ENCODE peak calls at places on chromosomes 16 and 17, in ten cellular contexts. O is activated B cell treated with CpG ODN at 0.5 μM for 24 hours, M is ELR, K is IMR-90, D is GM13976, T is GM03348, H is GM19239, V is astrocyte of the spinal cord, R is NCI-H2171, U is T47D. L is an unnamed sample.

GRCh38 chr17:81380682-81381518 is 14.4 kb upstream of the BAHCC1 start:
- DNase-seq in O (no peak), M (no peak), K (no peak), D (no peak), T (no peak), H (no peak), V (no peak), R (no peak), U (no peak), L (no peak)

GRCh38 chr17:45756266-45756989 is 27.7 kb upstream of the CRHR1 start:
- DNase-seq in O (no peak), M (no peak), K (no peak), D (no peak), T (no peak), H (no peak), V (no peak), R (no peak), U (no peak), L (no peak)

GRCh38 chr16:7016986-7017385 is 315.7 kb upstream of the RBFOX1 start:
- DNase-seq in O (no peak), M (no peak), K (no peak), D (no peak), T (no peak), H (no peak), V (no peak), R (no peak), U (no peak), L (no peak)

GRCh38 chr17:50074227-50074626 is 18.3 kb downstream of the ITGA3 start:
- DNase-seq in O (no peak), M (no peak), K (no peak), D (no peak), T (no peak), H (no peak), V (no peak), R (no peak), U (no peak), L (no peak)

GRCh38 chr16:63361032-63361624 is 1324.9 kb upstream of the CDH8 start:
- DNase-seq in O (no peak), M (peak), K (peak), D (peak), T (peak), H (no peak), V (peak), R (peak), U (peak), L (peak)

GRCh38 chr17:78535285-78536197 is 41.7 kb downstream of the DNAH17 start:
- DNase-seq in O (no peak), M (peak), K (no peak), D (no peak), T (no peak), H (no peak), V (no peak), R (no peak), U (peak), L (no peak)

GRCh38 chr17:29089601-29090044 is 46.7 kb downstream of the PIPOX start:
- DNase-seq in O (no peak), M (no peak), K (no peak), D (no peak), T (no peak), H (no peak), V (no peak), R (no peak), U (no peak), L (no peak)

GRCh38 chr16:88570691-88571092 is 489 bp downstream of the ZC3H18 start:
- DNase-seq in O (no peak), M (peak), K (no peak), D (no peak), T (peak), H (no peak), V (peak), R (no peak), U (peak), L (peak)

GRCh38 chr16:56833243-56833970 is 31.6 kb upstream of the SLC12A3 start:
- DNase-seq in O (no peak), M (no peak), K (no peak), D (no peak), T (no peak), H (no peak), V (no peak), R (no peak), U (no peak), L (no peak)

GRCh38 chr17:8867361-8867981 is at the start of gene PIK3R6:
- DNase-seq in O (no peak), M (no peak), K (no peak), D (peak), T (no peak), H (peak), V (no peak), R (no peak), U (no peak), L (no peak)

GRCh38 chr17:19867094-19867653 is 562 bp downstream of the ULK2 start:
- DNase-seq in O (peak), M (peak), K (peak), D (peak), T (peak), H (peak), V (peak), R (peak), U (peak), L (peak)

GRCh38 chr16:77974883-77975282 is 47.5 kb upstream of the CLEC3A start:
- DNase-seq in O (no peak), M (no peak), K (no peak), D (no peak), T (no peak), H (no peak), V (no peak), R (no peak), U (peak), L (peak)

GRCh38 chr16:56341656-56342397 is 83.5 kb downstream of the AMFR start:
- DNase-seq in O (no peak), M (no peak), K (no peak), D (no peak), T (peak), H (no peak), V (no peak), R (no peak), U (no peak), L (no peak)

GRCh38 chr16:48113471-48113870 is 42.3 kb downstream of the ABCC12 start:
- DNase-seq in O (no peak), M (no peak), K (no peak), D (no peak), T (no peak), H (no peak), V (no peak), R (no peak), U (peak), L (no peak)

GRCh38 chr17:14202388-14203166 is 34.1 kb downstream of the CDRT15 start:
- DNase-seq in O (no peak), M (no peak), K (no peak), D (no peak), T (no peak), H (no peak), V (no peak), R (no peak), U (no peak), L (no peak)

GRCh38 chr17:52064791-52065211 is 93.7 kb downstream of the CA10 start:
- DNase-seq in O (no peak), M (peak), K (no peak), D (no peak), T (no peak), H (no peak), V (no peak), R (no peak), U (no peak), L (no peak)

GRCh38 chr16:18933501-18933900 is 7.3 kb upstream of the SMG1 start:
- DNase-seq in O (no peak), M (no peak), K (no peak), D (no peak), T (no peak), H (no peak), V (no peak), R (no peak), U (no peak), L (no peak)

GRCh38 chr17:63369233-63369632 is 76.9 kb downstream of the CYB561 start:
- DNase-seq in O (no peak), M (peak), K (peak), D (no peak), T (peak), H (no peak), V (no peak), R (no peak), U (no peak), L (peak)

GRCh38 chr17:65013613-65014391 is 42.7 kb downstream of the GNA13 start:
- DNase-seq in O (no peak), M (peak), K (peak), D (peak), T (peak), H (no peak), V (peak), R (no peak), U (no peak), L (peak)

GRCh38 chr17:81708739-81709185 is 3.3 kb upstream of the SLC25A10 start:
- DNase-seq in O (no peak), M (no peak), K (no peak), D (no peak), T (no peak), H (no peak), V (no peak), R (no peak), U (no peak), L (no peak)

GRCh38 chr17:38868095-38868967 is 1.5 kb upstream of the LASP1 start:
- DNase-seq in O (no peak), M (peak), K (peak), D (no peak), T (peak), H (no peak), V (no peak), R (peak), U (no peak), L (peak)

GRCh38 chr16:80564394-80564793 is 23.6 kb downstream of the DYNLRB2 start:
- DNase-seq in O (no peak), M (no peak), K (no peak), D (no peak), T (no peak), H (no peak), V (no peak), R (no peak), U (no peak), L (no peak)

GRCh38 chr16:84340305-84341040 is 27.9 kb upstream of the ATP2C2 start:
- DNase-seq in O (no peak), M (peak), K (no peak), D (no peak), T (no peak), H (no peak), V (no peak), R (no peak), U (peak), L (peak)

GRCh38 chr16:1069154-1069553 is 3.4 kb upstream of the SSTR5 start:
- DNase-seq in O (no peak), M (no peak), K (no peak), D (no peak), T (no peak), H (no peak), V (no peak), R (no peak), U (peak), L (no peak)

GRCh38 chr16:17358350-17358749 is 112.4 kb downstream of the XYLT1 start:
- DNase-seq in O (no peak), M (no peak), K (no peak), D (no peak), T (no peak), H (no peak), V (no peak), R (no peak), U (no peak), L (no peak)

GRCh38 chr17:38982858-38983746 is 15.9 kb upstream of the FBXO47 start:
- DNase-seq in O (no peak), M (peak), K (peak), D (peak), T (peak), H (peak), V (peak), R (peak), U (peak), L (peak)

GRCh38 chr17:28407130-28407973 is 1.3 kb upstream of the SLC46A1 start:
- DNase-seq in O (no peak), M (no peak), K (no peak), D (no peak), T (no peak), H (no peak), V (no peak), R (peak), U (no peak), L (no peak)

GRCh38 chr17:75159196-75160031 is 5.1 kb upstream of the JPT1 start:
- DNase-seq in O (no peak), M (peak), K (peak), D (no peak), T (no peak), H (no peak), V (peak), R (no peak), U (peak), L (no peak)

GRCh38 chr17:74113326-74113725 is 90.2 kb upstream of the RPL38 start:
- DNase-seq in O (no peak), M (no peak), K (no peak), D (no peak), T (no peak), H (no peak), V (no peak), R (no peak), U (no peak), L (no peak)

GRCh38 chr17:44086364-44087311 is 16.1 kb downstream of the G6PC3 start:
- DNase-seq in O (no peak), M (peak), K (peak), D (no peak), T (peak), H (no peak), V (peak), R (no peak), U (no peak), L (peak)

GRCh38 chr17:31778538-31778937 is 80.5 kb downstream of the COPRS start:
- DNase-seq in O (no peak), M (no peak), K (peak), D (no peak), T (no peak), H (no peak), V (peak), R (no peak), U (no peak), L (no peak)

GRCh38 chr16:81697886-81698635 is 81.0 kb upstream of the PLCG2 start:
- DNase-seq in O (no peak), M (no peak), K (no peak), D (no peak), T (no peak), H (no peak), V (peak), R (no peak), U (no peak), L (no peak)